ENCODE peak calls at places on chromosomes 5 and 9, in nine cellular contexts. L is lower lobe of right lung, E is omental fat pad, K is Calu3, O is Caco-2, W is kidney, H is mucosa of descending colon, F is heart left ventricle, P is cardiac fibroblast. I is an unnamed sample.

GRCh38 chr5:16888694-16889124 is 47.4 kb downstream of the MYO10 start:
- DNase-seq in L (no peak), E (no peak), K (peak), O (no peak), W (no peak), H (no peak), F (no peak), P (peak), I (no peak)

GRCh38 chr9:90914868-90915483 is 113.4 kb downstream of the SYK start:
- DNase-seq in L (peak), E (no peak), K (peak), O (peak), W (peak), H (peak), F (peak), P (peak), I (peak)

GRCh38 chr9:91515074-91515687 is 91.5 kb upstream of the NFIL3 start:
- DNase-seq in L (no peak), E (peak), K (peak), O (no peak), W (no peak), H (no peak), F (no peak), P (peak), I (peak)

GRCh38 chr5:76111510-76112174 is 28.5 kb downstream of the SV2C start:
- DNase-seq in L (no peak), E (no peak), K (peak), O (no peak), W (no peak), H (no peak), F (no peak), P (no peak), I (no peak)

GRCh38 chr5:107104774-107105050 is 566.0 kb downstream of the EFNA5 start:
- DNase-seq in L (no peak), E (no peak), K (peak), O (no peak), W (no peak), H (no peak), F (no peak), P (peak), I (no peak)

GRCh38 chr9:89774971-89775370 is 170.2 kb downstream of the GADD45G start:
- DNase-seq in L (no peak), E (no peak), K (no peak), O (no peak), W (no peak), H (no peak), F (no peak), P (no peak), I (no peak)

GRCh38 chr9:127393680-127394079 is 3.3 kb upstream of the SLC2A8 start:
- DNase-seq in L (no peak), E (no peak), K (no peak), O (peak), W (no peak), H (no peak), F (no peak), P (peak), I (no peak)

GRCh38 chr5:40223884-40224402 is 455.8 kb upstream of the PTGER4 start:
- DNase-seq in L (no peak), E (no peak), K (no peak), O (no peak), W (no peak), H (no peak), F (no peak), P (peak), I (peak)

GRCh38 chr9:106149956-106150355 is 455.6 kb downstream of the TMEM38B start:
- DNase-seq in L (no peak), E (no peak), K (no peak), O (no peak), W (no peak), H (no peak), F (no peak), P (no peak), I (no peak)

GRCh38 chr9:25678147-25678666 is at the start of gene TUSC1:
- DNase-seq in L (peak), E (peak), K (peak), O (peak), W (peak), H (peak), F (peak), P (peak), I (peak)

GRCh38 chr5:139638090-139638735 is 9.9 kb upstream of the CXXC5 start:
- DNase-seq in L (peak), E (no peak), K (peak), O (peak), W (peak), H (peak), F (peak), P (peak), I (peak)

GRCh38 chr9:2655411-2655901 is 33.9 kb downstream of the VLDLR start:
- DNase-seq in L (no peak), E (no peak), K (no peak), O (no peak), W (no peak), H (no peak), F (no peak), P (peak), I (peak)

GRCh38 chr5:77168884-77169254 is 41.6 kb upstream of the PDE8B start:
- DNase-seq in L (peak), E (no peak), K (peak), O (no peak), W (no peak), H (peak), F (no peak), P (peak), I (no peak)

GRCh38 chr5:132221781-132222648 is 5.6 kb downstream of the P4HA2 start:
- DNase-seq in L (no peak), E (no peak), K (no peak), O (no peak), W (no peak), H (no peak), F (no peak), P (peak), I (no peak)

GRCh38 chr5:73786043-73786831 is 160.2 kb downstream of the ARHGEF28 start:
- DNase-seq in L (no peak), E (no peak), K (no peak), O (no peak), W (no peak), H (no peak), F (no peak), P (no peak), I (no peak)

GRCh38 chr5:135898651-135899050 is 3.0 kb upstream of the IL9 start:
- DNase-seq in L (no peak), E (no peak), K (no peak), O (no peak), W (no peak), H (no peak), F (no peak), P (no peak), I (no peak)

GRCh38 chr5:79236364-79236969 is 536 bp downstream of the JMY start:
- DNase-seq in L (no peak), E (no peak), K (peak), O (no peak), W (peak), H (no peak), F (peak), P (peak), I (peak)

GRCh38 chr9:70954126-70954525 is 167.3 kb downstream of the TRPM3 start:
- DNase-seq in L (no peak), E (no peak), K (peak), O (peak), W (no peak), H (no peak), F (no peak), P (peak), I (no peak)

GRCh38 chr9:135526730-135527571 is 5.7 kb downstream of the LCN1 start:
- DNase-seq in L (peak), E (peak), K (no peak), O (no peak), W (no peak), H (no peak), F (peak), P (no peak), I (no peak)

GRCh38 chr5:154520861-154521453 is 42.9 kb upstream of the HAND1 start:
- DNase-seq in L (peak), E (no peak), K (peak), O (peak), W (no peak), H (peak), F (no peak), P (no peak), I (peak)

GRCh38 chr9:95137587-95138145 is 179.8 kb downstream of the FANCC start:
- DNase-seq in L (no peak), E (no peak), K (no peak), O (no peak), W (no peak), H (no peak), F (no peak), P (no peak), I (no peak)

GRCh38 chr5:73338201-73339126 is 110.1 kb downstream of the FOXD1 start:
- DNase-seq in L (no peak), E (no peak), K (no peak), O (no peak), W (peak), H (no peak), F (no peak), P (no peak), I (no peak)

DNA sequence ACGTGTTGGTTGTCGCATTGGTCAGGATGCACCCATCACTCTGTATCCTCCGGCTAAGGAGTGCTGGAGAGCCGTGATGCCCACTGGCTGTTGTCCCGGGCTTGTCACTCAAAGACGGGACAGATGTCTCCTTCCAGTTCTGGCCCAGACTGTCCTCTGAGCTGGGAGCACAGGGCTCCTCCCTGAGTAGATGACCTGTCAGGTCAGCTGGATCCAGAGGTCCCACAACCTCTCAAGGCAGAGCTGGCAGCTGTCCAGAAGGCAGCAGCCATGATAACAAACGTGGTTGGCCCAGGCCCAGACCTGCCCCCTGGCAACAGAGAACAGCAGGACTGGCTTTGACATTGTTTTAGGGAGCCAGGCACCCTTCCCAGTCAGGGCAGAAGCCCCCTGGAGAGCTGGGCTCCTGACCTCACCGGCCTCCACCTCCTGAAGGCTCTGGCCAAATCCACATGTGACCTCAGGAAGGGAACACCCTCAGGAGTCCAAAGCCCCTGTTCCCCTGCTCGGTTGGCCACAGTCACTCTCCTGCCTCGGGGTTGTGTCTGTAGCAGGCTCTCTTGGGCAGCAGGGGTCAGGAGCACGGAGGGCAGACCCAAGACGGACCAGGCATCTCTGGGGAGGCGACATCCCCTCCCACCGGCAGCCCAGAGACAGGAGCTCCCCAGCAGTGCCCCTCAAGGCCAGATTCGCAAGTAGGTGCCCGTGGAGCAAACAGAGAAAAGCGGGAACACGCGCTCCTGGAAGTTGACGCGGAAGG is 10.3 kb downstream of the TRIM7 start:
- DNase-seq in L (no peak), E (no peak), K (no peak), O (no peak), W (no peak), H (no peak), F (peak), P (no peak), I (no peak)
- TF ChIP-seq CTCF in L (no peak), E (no peak), K (no peak), O (no peak), W (no peak), H (no peak), F (no peak), P (no peak), I (no peak)

GRCh38 chr9:107907261-107907660 is 417.7 kb upstream of the KLF4 start:
- DNase-seq in L (no peak), E (no peak), K (no peak), O (no peak), W (no peak), H (no peak), F (no peak), P (no peak), I (no peak)
- TF ChIP-seq CTCF in L (no peak), E (no peak), K (no peak), O (no peak), W (no peak), H (no peak), F (no peak), P (no peak), I (no peak)

GRCh38 chr5:149125386-149125891 is 15.9 kb upstream of the ABLIM3 start:
- DNase-seq in L (no peak), E (no peak), K (peak), O (peak), W (no peak), H (no peak), F (no peak), P (no peak), I (no peak)
- TF ChIP-seq CTCF in L (no peak), E (no peak), K (peak), O (peak), W (peak), H (no peak), F (no peak), P (no peak), I (no peak)

GRCh38 chr9:113246928-113247327 is 25.6 kb downstream of the SLC31A1 start:
- DNase-seq in L (no peak), E (no peak), K (no peak), O (no peak), W (no peak), H (no peak), F (no peak), P (no peak), I (no peak)

GRCh38 chr9:113250807-113251206 is 24.6 kb downstream of the CDC26 start:
- DNase-seq in L (no peak), E (no peak), K (no peak), O (no peak), W (no peak), H (no peak), F (no peak), P (no peak), I (no peak)

GRCh38 chr9:113244556-113244955 is 23.2 kb downstream of the SLC31A1 start:
- DNase-seq in L (no peak), E (no peak), K (no peak), O (no peak), W (no peak), H (no peak), F (no peak), P (no peak), I (no peak)

GRCh38 chr9:113245894-113246293 is 24.6 kb downstream of the SLC31A1 start:
- DNase-seq in L (no peak), E (no peak), K (no peak), O (no peak), W (no peak), H (no peak), F (no peak), P (no peak), I (no peak)

DNA sequence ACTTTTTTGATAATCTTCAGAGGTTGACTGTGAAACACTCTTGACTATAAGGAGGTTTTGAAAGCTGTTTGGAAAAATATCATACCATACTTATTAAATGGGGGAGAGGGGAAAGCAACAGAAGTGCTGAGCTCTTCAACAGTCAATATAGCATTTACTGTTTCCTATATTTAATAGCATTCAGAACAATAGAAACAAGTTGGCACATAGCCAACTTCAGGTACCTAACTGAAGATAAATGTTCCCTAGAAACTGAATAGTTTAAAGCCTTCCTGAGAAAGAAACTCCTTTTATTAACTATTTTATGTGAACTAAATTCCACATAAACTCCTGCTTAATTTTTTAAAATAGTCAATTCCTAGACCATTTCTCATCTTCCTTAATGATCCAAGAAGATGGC is 26.3 kb downstream of the SLC31A1 start:
- DNase-seq in L (no peak), E (no peak), K (no peak), O (no peak), W (no peak), H (no peak), F (no peak), P (no peak), I (no peak)
- TF ChIP-seq CTCF in L (no peak), E (no peak), K (no peak), O (no peak), W (no peak), H (no peak), F (no peak), P (no peak), I (no peak)

GRCh38 chr9:10274983-10275382 is 337.8 kb downstream of the PTPRD start:
- DNase-seq in L (no peak), E (no peak), K (no peak), O (no peak), W (no peak), H (no peak), F (no peak), P (no peak), I (no peak)
- TF ChIP-seq CTCF in L (no peak), E (no peak), K (no peak), O (no peak), W (no peak), H (no peak), F (no peak), P (no peak), I (no peak)

GRCh38 chr5:104084896-104085295 is 522.3 kb upstream of the NUDT12 start:
- DNase-seq in L (no peak), E (no peak), K (no peak), O (no peak), W (no peak), H (no peak), F (no peak), P (no peak), I (no peak)
- TF ChIP-seq CTCF in L (no peak), E (no peak), K (no peak), O (no peak), W (no peak), H (no peak), F (no peak), P (no peak), I (no peak)

DNA sequence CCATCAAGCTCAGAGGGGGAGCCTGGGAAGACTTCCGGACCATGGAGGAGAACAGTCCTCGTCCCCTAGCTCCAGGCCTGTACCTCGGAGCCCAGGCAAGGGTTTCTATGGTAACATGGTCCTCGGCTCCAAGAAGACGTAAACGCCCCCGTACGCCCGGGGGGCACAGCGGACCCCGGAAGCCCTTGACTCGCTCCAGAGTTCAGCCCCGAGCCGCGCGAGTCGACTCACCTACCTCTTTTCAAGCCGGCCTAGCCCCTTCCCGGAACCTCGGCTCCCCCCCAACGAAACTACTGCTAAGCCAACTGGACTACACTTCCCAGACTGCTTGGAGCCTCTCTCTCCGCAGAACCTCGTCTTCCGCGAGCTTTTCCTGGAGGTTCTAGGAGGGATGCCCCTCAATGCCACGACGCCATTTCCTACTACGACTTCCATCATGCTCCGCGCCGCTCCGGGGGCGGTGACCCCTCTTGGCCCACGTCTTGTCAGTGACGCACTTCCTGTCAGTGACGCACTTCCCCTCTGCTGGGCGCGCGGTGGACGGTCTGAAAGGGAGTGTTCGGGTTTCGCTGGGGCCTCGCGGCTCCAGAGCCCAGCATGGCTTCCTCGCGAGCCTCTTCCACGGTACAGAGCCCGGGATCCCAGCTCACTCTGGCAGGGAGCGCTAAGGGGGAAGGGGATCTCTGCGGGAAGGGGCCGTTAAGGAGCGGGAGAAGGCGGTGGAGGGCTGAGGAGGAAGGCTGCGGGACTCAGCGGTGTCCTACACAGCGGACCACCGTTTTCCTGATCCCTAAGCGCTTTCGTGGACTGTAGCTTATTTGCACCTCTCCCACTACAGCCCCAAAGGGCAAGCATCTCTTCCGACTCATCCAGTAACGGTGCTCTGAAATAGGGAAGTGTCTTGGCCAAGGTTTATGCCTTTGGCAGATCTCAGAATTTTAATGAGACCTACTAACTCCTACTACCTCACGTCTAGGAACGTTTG is at the start of the genes CDC26 and PRPF4:
- DNase-seq in L (peak), E (peak), K (peak), O (peak), W (peak), H (peak), F (peak), P (peak), I (peak)
- TF ChIP-seq CTCF in L (no peak), E (no peak), K (no peak), O (no peak), W (no peak), H (no peak), F (no peak), P (no peak), I (no peak)